ENCODE peak calls at places on chromosomes 16 and 17, in eight cellular contexts. I is transverse colon, T is neuronal stem cell, W is dorsolateral prefrontal cortex, B is psoas muscle, L is mesenchymal stem cell, M is hepatocyte, G is cardiac muscle cell. C is an unnamed sample.

GRCh38 chr16:88393034-88393433 is 10.3 kb downstream of the ZNF469 start:
- DNase-seq in I (no peak), T (no peak), W (peak; percentile 61), B (peak; percentile 95), L (no peak), M (no peak), G (no peak), C (no peak)

GRCh38 chr17:19384723-19385391 is 2.1 kb downstream of the MFAP4 start:
- DNase-seq in I (peak; percentile 84), T (no peak), W (peak; percentile 88), B (peak; percentile 93), L (peak; percentile 75), M (peak; percentile 88), G (peak; percentile 98), C (peak; percentile 88)

GRCh38 chr17:17351356-17351891 is 48.3 kb downstream of the NT5M start:
- DNase-seq in I (no peak), T (no peak), W (peak; percentile 40), B (no peak), L (no peak), M (peak; percentile 5), G (no peak), C (no peak)

GRCh38 chr17:33725675-33726271 is 432.7 kb upstream of the ASIC2 start:
- DNase-seq in I (peak; percentile 24), T (peak; percentile 57), W (no peak), B (no peak), L (peak; percentile 12), M (peak; percentile 65), G (peak; percentile 37), C (no peak)

GRCh38 chr17:1043601-1044251 is 46.8 kb downstream of the TIMM22 start:
- DNase-seq in I (no peak), T (no peak), W (peak; percentile 39), B (peak; percentile 80), L (peak; percentile 82), M (peak; percentile 51), G (peak; percentile 68), C (no peak)

GRCh38 chr16:1592446-1592845 is 19.4 kb downstream of the IFT140 start:
- DNase-seq in I (no peak), T (no peak), W (no peak), B (no peak), L (no peak), M (no peak), G (no peak), C (no peak)

GRCh38 chr17:34652001-34652400 is 72.6 kb downstream of the TMEM132E start:
- DNase-seq in I (no peak), T (no peak), W (no peak), B (no peak), L (no peak), M (no peak), G (no peak), C (no peak)

GRCh38 chr17:9813166-9813565 is 8.7 kb downstream of the GSG1L2 start:
- DNase-seq in I (no peak), T (no peak), W (no peak), B (no peak), L (no peak), M (no peak), G (no peak), C (no peak)

GRCh38 chr17:27631409-27631755 is 394 bp downstream of the LGALS9 start:
- DNase-seq in I (no peak), T (no peak), W (no peak), B (no peak), L (no peak), M (no peak), G (no peak), C (no peak)

GRCh38 chr16:3734758-3735221 is 17.5 kb upstream of the TRAP1 start:
- DNase-seq in I (no peak), T (no peak), W (peak; percentile 49), B (no peak), L (no peak), M (no peak), G (no peak), C (no peak)

GRCh38 chr17:43014020-43014615 is 7.5 kb downstream of the IFI35 start:
- DNase-seq in I (no peak), T (no peak), W (no peak), B (no peak), L (no peak), M (no peak), G (no peak), C (no peak)

GRCh38 chr16:47940466-47940865 is 215.3 kb downstream of the ABCC12 start:
- DNase-seq in I (no peak), T (no peak), W (no peak), B (no peak), L (no peak), M (no peak), G (no peak), C (no peak)

GRCh38 chr16:89764711-89765201 is 43.4 kb downstream of the ZNF276 start:
- DNase-seq in I (peak; percentile 85), T (no peak), W (no peak), B (no peak), L (peak; percentile 38), M (no peak), G (peak; percentile 5), C (no peak)

GRCh38 chr16:83215417-83216001 is 588.7 kb downstream of the CDH13 start:
- DNase-seq in I (peak; percentile 37), T (peak; percentile 39), W (no peak), B (no peak), L (peak; percentile 24), M (peak; percentile 67), G (peak; percentile 53), C (peak; percentile 1)

GRCh38 chr17:32875904-32876413 is 965 bp downstream of the MYO1D start:
- DNase-seq in I (no peak), T (no peak), W (no peak), B (no peak), L (peak; percentile 32), M (no peak), G (peak; percentile 33), C (no peak)

GRCh38 chr16:81712681-81713080 is 66.4 kb upstream of the PLCG2 start:
- DNase-seq in I (no peak), T (no peak), W (no peak), B (no peak), L (no peak), M (no peak), G (no peak), C (no peak)

GRCh38 chr17:76088041-76088867 is 9.3 kb downstream of the ZACN start:
- DNase-seq in I (no peak), T (no peak), W (no peak), B (no peak), L (no peak), M (no peak), G (no peak), C (no peak)

GRCh38 chr17:65901394-65901793 is 290.5 kb downstream of the CEP112 start:
- DNase-seq in I (no peak), T (no peak), W (no peak), B (no peak), L (no peak), M (no peak), G (no peak), C (no peak)

GRCh38 chr16:54286330-54287017 is at the start of gene IRX3:
- DNase-seq in I (peak; percentile 13), T (peak; percentile 87), W (no peak), B (peak; percentile 93), L (peak; percentile 50), M (peak; percentile 73), G (peak; percentile 91), C (no peak)

GRCh38 chr16:364595-365491 is 5.5 kb downstream of the MRPL28 start:
- DNase-seq in I (no peak), T (no peak), W (no peak), B (no peak), L (no peak), M (no peak), G (no peak), C (no peak)
- H3K27ac ChIP-seq in I (no peak overlapping the region), T (no peak overlapping the region), W (no peak overlapping the region), B (no peak overlapping the region), L (no peak overlapping the region), M (no peak overlapping the region), G (no peak overlapping the region), C (no peak overlapping the region)

DNA sequence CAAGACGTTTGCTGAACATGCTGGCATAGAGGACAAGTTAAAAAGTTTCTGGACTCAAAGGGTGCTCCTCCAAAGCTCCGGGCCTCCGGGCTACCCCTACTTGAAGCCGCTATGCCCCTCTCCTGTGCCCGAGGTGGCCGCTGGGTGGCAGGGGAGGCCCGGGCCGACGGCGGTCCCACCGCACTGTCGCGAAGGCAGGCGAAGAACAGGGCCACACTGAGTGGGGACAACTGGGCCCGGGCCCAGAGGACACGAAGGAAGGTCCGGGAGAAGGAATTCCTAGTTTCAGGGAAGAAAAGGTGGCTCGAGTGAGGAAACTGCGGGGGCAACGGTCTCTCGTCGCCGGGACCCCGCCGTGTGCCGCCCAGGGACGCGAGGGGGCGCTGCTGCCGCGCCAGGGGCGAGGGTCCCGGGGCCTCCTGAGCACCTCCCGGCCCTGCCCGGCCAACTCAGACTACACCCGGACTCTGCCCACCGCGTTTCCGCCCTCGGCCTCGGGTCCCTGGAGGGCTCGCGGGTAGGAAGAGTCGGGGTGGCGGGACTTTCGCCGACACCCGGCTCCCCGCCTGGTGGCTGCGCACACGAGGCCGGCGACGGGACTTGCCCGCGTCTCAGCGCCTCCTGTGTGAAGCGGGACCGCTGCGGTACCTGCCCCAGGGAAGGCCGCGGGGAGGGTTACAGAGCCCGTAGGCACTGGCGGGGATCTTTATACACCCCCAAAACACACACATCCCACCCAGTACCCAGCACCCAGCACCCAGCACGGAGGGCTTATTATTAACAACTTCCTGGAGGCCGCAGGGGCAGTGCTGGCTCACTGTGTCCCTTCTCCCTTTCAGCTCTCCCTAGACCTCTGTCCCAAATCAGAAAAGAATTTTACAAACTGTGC is 772 bp upstream of the CHCT1 start:
- DNase-seq in I (peak; percentile 77), T (peak; percentile 68), W (peak; percentile 72), B (peak; percentile 85), L (peak; percentile 76), M (peak; percentile 80), G (peak; percentile 73), C (no peak)
- H3K27ac ChIP-seq in I (peak overlapping the region; percentile 41), T (peak overlapping the region; percentile 73), W (peak overlapping the region; percentile 51), B (no peak overlapping the region), L (no peak overlapping the region), M (no peak overlapping the region), G (no peak overlapping the region), C (no peak overlapping the region)

DNA sequence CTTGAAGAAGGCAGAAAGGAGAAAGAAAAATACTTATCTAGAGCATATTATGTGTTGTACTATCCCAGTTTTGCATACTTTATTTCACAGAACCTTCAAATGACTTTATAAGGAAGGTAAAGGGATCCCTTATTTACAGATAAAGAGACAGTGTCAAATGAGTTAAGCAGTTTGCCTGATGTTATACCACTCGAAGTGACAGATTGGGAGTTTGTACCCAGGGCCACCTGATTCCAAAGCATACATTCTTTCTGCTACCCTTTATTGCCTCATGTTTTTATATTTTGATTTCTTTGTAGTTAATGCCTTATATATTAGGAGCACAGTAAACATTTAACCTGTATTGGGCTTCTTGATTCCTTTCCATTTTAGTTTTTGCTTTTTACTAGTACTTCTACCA is 4.9 kb downstream of the EVI2B start:
- DNase-seq in I (no peak), T (no peak), W (no peak), B (no peak), L (no peak), M (no peak), G (no peak), C (no peak)
- H3K27ac ChIP-seq in I (peak overlapping the region; percentile 76), T (no peak overlapping the region), W (peak overlapping the region; percentile 75), B (no peak overlapping the region), L (no peak overlapping the region), M (peak overlapping the region; percentile 33), G (no peak overlapping the region), C (no peak overlapping the region)

DNA sequence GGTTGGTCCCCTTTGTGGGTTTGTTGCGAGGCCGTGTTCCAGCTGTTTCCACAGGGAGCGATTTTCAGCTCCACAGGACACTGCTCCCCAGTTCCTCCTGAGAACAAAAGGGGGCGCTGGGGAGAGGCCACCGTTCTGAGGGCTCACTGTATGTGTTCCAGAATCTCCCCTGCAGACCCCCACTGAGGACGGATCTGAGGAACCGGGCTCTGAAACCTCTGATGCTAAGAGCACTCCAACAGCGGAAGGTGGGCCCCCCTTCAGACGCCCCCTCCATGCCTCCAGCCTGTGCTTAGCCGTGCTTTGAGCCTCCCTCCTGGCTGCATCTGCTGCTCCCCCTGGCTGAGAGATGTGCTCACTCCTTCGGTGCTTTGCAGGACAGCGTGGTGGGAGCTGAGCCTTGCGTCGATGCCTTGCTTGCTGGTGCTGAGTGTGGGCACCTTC is 27.3 kb upstream of the STH start:
- DNase-seq in I (no peak), T (no peak), W (no peak), B (peak; percentile 35), L (no peak), M (no peak), G (no peak), C (no peak)
- H3K27ac ChIP-seq in I (no peak overlapping the region), T (no peak overlapping the region), W (no peak overlapping the region), B (no peak overlapping the region), L (no peak overlapping the region), M (no peak overlapping the region), G (no peak overlapping the region), C (no peak overlapping the region)